ENCODE peak calls at places on chromosomes 4 and X, in nine cellular contexts. O, Q, P, C, G, T, B, F and S are unnamed samples.

GRCh38 chr4:2412534-2412884 is 5.9 kb downstream of the ZFYVE28 start:
- DNase-seq in O (no peak), Q (no peak), P (no peak), C (no peak), G (no peak), T (no peak), B (no peak), F (no peak), S (no peak)

GRCh38 chrX:149572743-149573142 is 14.5 kb downstream of the MAGEA9B start:
- DNase-seq in O (no peak), Q (no peak), P (no peak), C (no peak), G (no peak), T (no peak), B (no peak), F (peak), S (no peak)

GRCh38 chrX:137684591-137684990 is 118.7 kb downstream of the ZIC3 start:
- DNase-seq in O (no peak), Q (no peak), P (no peak), C (no peak), G (no peak), T (no peak), B (no peak), F (no peak), S (no peak)

GRCh38 chr4:26362745-26363439 is 42.1 kb downstream of the RBPJ start:
- DNase-seq in O (no peak), Q (no peak), P (no peak), C (no peak), G (no peak), T (no peak), B (no peak), F (no peak), S (no peak)

GRCh38 chrX:9414416-9414815 is 50.4 kb upstream of the TBL1X start:
- DNase-seq in O (no peak), Q (no peak), P (no peak), C (no peak), G (no peak), T (no peak), B (no peak), F (no peak), S (no peak)

GRCh38 chr4:3107271-3108185 is 33.0 kb downstream of the HTT start:
- DNase-seq in O (no peak), Q (no peak), P (no peak), C (peak), G (peak), T (no peak), B (no peak), F (peak), S (no peak)

GRCh38 chr4:9971711-9972110 is 49.6 kb downstream of the SLC2A9 start:
- DNase-seq in O (no peak), Q (no peak), P (no peak), C (no peak), G (no peak), T (no peak), B (no peak), F (no peak), S (no peak)

GRCh38 chr4:173821851-173822250 is 291.8 kb upstream of the HAND2 start:
- DNase-seq in O (no peak), Q (no peak), P (no peak), C (no peak), G (no peak), T (no peak), B (no peak), F (peak), S (no peak)

GRCh38 chrX:153582896-153583295 is 16.0 kb downstream of the CCNQ start:
- DNase-seq in O (peak), Q (no peak), P (peak), C (no peak), G (peak), T (peak), B (no peak), F (no peak), S (no peak)

GRCh38 chr4:169283114-169283509 is 12.4 kb upstream of the SH3RF1 start:
- DNase-seq in O (no peak), Q (no peak), P (no peak), C (no peak), G (no peak), T (no peak), B (peak), F (peak), S (no peak)

GRCh38 chr4:76569225-76569624 is 134.2 kb downstream of the SHROOM3 start:
- DNase-seq in O (no peak), Q (no peak), P (peak), C (no peak), G (no peak), T (no peak), B (no peak), F (no peak), S (no peak)

GRCh38 chr4:108991929-108992328 is 229.1 kb upstream of the ETNPPL start:
- DNase-seq in O (no peak), Q (no peak), P (no peak), C (no peak), G (no peak), T (no peak), B (no peak), F (peak), S (no peak)

GRCh38 chr4:138140879-138141278 is 101.3 kb downstream of the SLC7A11 start:
- DNase-seq in O (no peak), Q (no peak), P (no peak), C (no peak), G (no peak), T (no peak), B (no peak), F (no peak), S (no peak)

GRCh38 chrX:3184176-3184930 is 143.1 kb downstream of the ARSF start:
- DNase-seq in O (no peak), Q (no peak), P (peak), C (no peak), G (no peak), T (peak), B (no peak), F (peak), S (peak)

GRCh38 chrX:71292669-71293379 is 8.7 kb upstream of the ITGB1BP2 start:
- DNase-seq in O (no peak), Q (no peak), P (no peak), C (no peak), G (no peak), T (no peak), B (no peak), F (peak), S (no peak)

GRCh38 chr4:41505161-41505653 is 32.8 kb upstream of the LIMCH1 start:
- DNase-seq in O (no peak), Q (no peak), P (peak), C (peak), G (no peak), T (no peak), B (no peak), F (no peak), S (no peak)

GRCh38 chr4:87117730-87118075 is 102.7 kb downstream of the KLHL8 start:
- DNase-seq in O (no peak), Q (no peak), P (no peak), C (no peak), G (no peak), T (no peak), B (no peak), F (no peak), S (no peak)

GRCh38 chrX:29318051-29318450 is 730.8 kb downstream of the IL1RAPL1 start:
- DNase-seq in O (no peak), Q (no peak), P (no peak), C (no peak), G (no peak), T (no peak), B (no peak), F (peak), S (no peak)

GRCh38 chr4:2352171-2352570 is 66.3 kb downstream of the ZFYVE28 start:
- DNase-seq in O (peak), Q (peak), P (no peak), C (no peak), G (no peak), T (no peak), B (no peak), F (no peak), S (no peak)

DNA sequence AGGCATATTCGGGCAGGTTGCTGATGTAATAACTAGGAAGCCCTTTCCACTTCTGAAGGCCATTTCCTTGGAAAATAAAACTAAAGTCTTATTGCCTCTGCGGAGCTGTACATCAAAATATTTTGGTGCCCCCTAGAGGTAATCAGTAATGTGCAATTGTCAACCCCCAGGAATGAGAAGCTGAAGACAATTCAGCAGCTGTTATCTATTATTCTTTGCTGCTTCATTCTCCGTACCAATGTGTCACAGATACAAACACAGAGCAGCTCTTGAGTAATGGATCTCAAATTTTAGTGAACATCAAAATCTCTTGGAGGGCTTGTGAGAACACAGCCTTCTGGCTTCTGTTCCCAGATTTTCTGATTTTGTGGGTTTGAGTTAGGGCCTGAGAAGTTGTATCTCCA is 3.5 kb upstream of the SLIT2 start:
- DNase-seq in O (no peak), Q (no peak), P (no peak), C (no peak), G (no peak), T (no peak), B (no peak), F (peak), S (peak)
- TF ChIP-seq CTCF in O (no peak), Q (peak), P (peak), C (peak), G (peak), T (peak), B (peak), F (peak), S (peak)

DNA sequence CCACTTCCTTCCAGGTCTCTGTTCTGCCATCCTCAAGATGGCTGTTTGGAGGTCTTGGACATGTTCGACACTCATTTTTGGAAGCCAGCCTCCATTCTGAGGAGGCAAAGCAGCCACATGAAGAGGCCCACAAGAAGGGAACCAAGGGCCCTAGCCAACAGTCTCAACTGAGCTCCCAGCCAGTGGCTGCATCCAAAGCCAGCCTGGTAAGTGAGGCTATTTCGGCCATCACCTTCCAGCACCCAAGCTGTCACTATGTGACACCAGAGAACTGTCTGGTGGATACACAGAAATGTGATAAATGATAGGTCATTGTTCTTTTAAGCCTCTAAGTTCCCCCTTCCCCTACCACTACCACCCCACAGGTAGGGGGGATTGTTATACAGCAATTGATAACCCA is 127.2 kb downstream of the NPNT start:
- DNase-seq in O (no peak), Q (no peak), P (no peak), C (no peak), G (no peak), T (no peak), B (no peak), F (no peak), S (no peak)
- TF ChIP-seq CTCF in O (no peak), Q (no peak), P (no peak), C (no peak), G (no peak), T (no peak), B (no peak), F (no peak), S (no peak)

GRCh38 chrX:57083143-57083542 is 38.2 kb downstream of the SPIN2B start:
- DNase-seq in O (no peak), Q (no peak), P (no peak), C (no peak), G (no peak), T (no peak), B (no peak), F (no peak), S (no peak)
- TF ChIP-seq CTCF in O (no peak), Q (no peak), P (no peak), C (no peak), G (no peak), T (no peak), B (no peak), F (no peak), S (no peak)

DNA sequence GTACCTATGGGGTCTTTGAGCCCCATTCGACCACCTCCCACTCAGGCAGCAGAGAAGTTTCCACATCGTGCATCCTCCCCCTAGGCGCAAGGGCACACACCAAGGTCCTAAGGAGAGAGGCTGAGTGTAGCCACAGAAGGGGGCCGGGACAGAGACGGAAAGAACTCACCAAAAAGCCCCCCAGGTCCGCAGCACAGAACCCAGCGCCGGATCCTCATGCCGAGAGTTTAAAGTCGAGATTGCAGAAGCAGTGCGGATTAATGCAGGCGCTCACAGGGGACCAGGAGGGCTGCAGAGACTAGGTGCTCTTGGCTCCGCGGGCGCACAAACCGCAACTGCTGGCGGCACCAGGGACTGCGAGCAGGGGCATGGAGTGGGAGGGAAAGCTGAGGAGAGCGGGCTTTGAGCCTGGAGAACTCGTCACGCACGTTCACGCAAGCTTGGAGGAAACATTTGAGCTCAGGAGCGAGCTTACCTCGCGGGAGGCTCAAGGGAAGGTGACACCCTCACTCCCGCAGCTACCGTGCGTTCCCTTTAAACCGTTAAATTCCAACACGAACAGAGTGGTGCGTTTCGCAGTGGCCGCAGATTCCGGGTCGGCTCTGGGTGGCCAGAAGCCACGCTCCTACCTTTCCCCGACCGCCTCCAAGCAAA is 8.5 kb downstream of the NKX3-2 start:
- DNase-seq in O (no peak), Q (no peak), P (no peak), C (no peak), G (no peak), T (no peak), B (no peak), F (no peak), S (no peak)
- TF ChIP-seq CTCF in O (no peak), Q (no peak), P (no peak), C (no peak), G (no peak), T (no peak), B (no peak), F (no peak), S (no peak)

GRCh38 chr4:119559044-119559647 is 69.5 kb downstream of the PDE5A start:
- DNase-seq in O (no peak), Q (no peak), P (no peak), C (no peak), G (no peak), T (no peak), B (peak), F (peak), S (peak)
- TF ChIP-seq CTCF in O (no peak), Q (peak), P (no peak), C (peak), G (peak), T (no peak), B (peak), F (peak), S (peak)

GRCh38 chr4:156113138-156113537 is 159.5 kb upstream of the CTSO start:
- DNase-seq in O (no peak), Q (no peak), P (no peak), C (no peak), G (no peak), T (no peak), B (no peak), F (no peak), S (no peak)
- TF ChIP-seq CTCF in O (no peak), Q (peak), P (no peak), C (no peak), G (peak), T (no peak), B (peak), F (peak), S (no peak)

GRCh38 chrX:39133971-39134370 is 332.7 kb downstream of the MID1IP1 start:
- DNase-seq in O (peak), Q (no peak), P (no peak), C (no peak), G (no peak), T (no peak), B (no peak), F (no peak), S (no peak)
- TF ChIP-seq CTCF in O (no peak), Q (peak), P (no peak), C (no peak), G (peak), T (no peak), B (no peak), F (no peak), S (no peak)

GRCh38 chrX:15107367-15107988 is 162.4 kb downstream of the ASB9 start:
- DNase-seq in O (no peak), Q (no peak), P (no peak), C (no peak), G (no peak), T (no peak), B (no peak), F (no peak), S (no peak)
- TF ChIP-seq CTCF in O (no peak), Q (no peak), P (no peak), C (no peak), G (no peak), T (no peak), B (peak), F (no peak), S (no peak)

DNA sequence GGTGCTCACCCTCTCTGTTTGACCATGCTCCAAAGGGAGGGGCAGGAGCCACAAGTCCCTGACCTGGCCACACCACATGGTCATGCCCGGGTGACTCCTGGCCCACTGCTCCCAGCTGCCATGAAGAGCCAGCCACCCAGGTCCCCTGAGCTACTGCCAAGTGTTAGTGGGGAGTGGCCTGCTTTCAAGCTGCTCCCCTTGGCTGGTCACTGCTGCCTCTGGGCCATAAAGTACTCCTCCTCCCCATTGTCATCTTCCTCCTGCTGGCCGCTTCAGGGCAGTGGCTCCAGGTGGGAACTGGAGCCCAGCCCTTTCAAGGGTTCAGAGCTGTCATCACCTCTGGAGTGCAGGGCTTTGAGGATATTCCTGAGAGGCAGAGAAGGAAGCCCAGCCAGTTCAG is 27.3 kb upstream of the RBBP7 start:
- DNase-seq in O (no peak), Q (no peak), P (no peak), C (no peak), G (no peak), T (no peak), B (no peak), F (no peak), S (no peak)
- TF ChIP-seq CTCF in O (no peak), Q (no peak), P (no peak), C (no peak), G (no peak), T (no peak), B (no peak), F (no peak), S (no peak)